ENCODE peak calls at places on chromosomes 1 and 21, in five cellular contexts. J, K, D, A and V are unnamed samples.

GRCh38 chr1:8015809-8016165 is 10.3 kb downstream of the ERRFI1 start:
- DNase-seq in J (no peak), K (peak), D (no peak), A (peak), V (no peak)

GRCh38 chr1:12148958-12149790 is 17.6 kb upstream of the TNFRSF1B start:
- DNase-seq in J (no peak), K (no peak), D (no peak), A (peak), V (no peak)

GRCh38 chr1:21605964-21606705 is 63.0 kb downstream of the RAP1GAP start:
- DNase-seq in J (no peak), K (no peak), D (no peak), A (no peak), V (no peak)

GRCh38 chr1:89844860-89845259 is 24.0 kb downstream of the LRRC8D start:
- DNase-seq in J (no peak), K (no peak), D (no peak), A (no peak), V (no peak)

GRCh38 chr1:20141466-20141865 is 2.3 kb downstream of the PLA2G2F start:
- DNase-seq in J (no peak), K (no peak), D (no peak), A (no peak), V (no peak)

GRCh38 chr1:153678519-153679336 is at the start of gene NPR1:
- DNase-seq in J (no peak), K (peak), D (peak), A (peak), V (no peak)

GRCh38 chr1:64223329-64224151 is 20.1 kb downstream of the UBE2U start:
- DNase-seq in J (no peak), K (peak), D (no peak), A (peak), V (no peak)

GRCh38 chr21:15566692-15567091 is 163.1 kb upstream of the USP25 start:
- DNase-seq in J (no peak), K (no peak), D (no peak), A (no peak), V (no peak)

GRCh38 chr1:14889937-14890440 is 263.6 kb upstream of the TMEM51 start:
- DNase-seq in J (no peak), K (no peak), D (no peak), A (no peak), V (no peak)

GRCh38 chr1:30966690-30967369 is 58.3 kb upstream of the SDC3 start:
- DNase-seq in J (no peak), K (peak), D (no peak), A (peak), V (no peak)

GRCh38 chr1:20368866-20369545 is 78.3 kb downstream of the VWA5B1 start:
- DNase-seq in J (no peak), K (no peak), D (no peak), A (no peak), V (no peak)

GRCh38 chr1:115458426-115459114 is 120.5 kb upstream of the NGF start:
- DNase-seq in J (no peak), K (no peak), D (no peak), A (no peak), V (no peak)

GRCh38 chr1:107637101-107637500 is 327.9 kb downstream of the VAV3 start:
- DNase-seq in J (no peak), K (peak), D (no peak), A (no peak), V (no peak)